ENCODE peak calls at places on chromosome 11, in eight cellular contexts. N is cardiac fibroblast; D is activated CD4-positive, alpha-beta T cell treated with anti-CD3 and anti-CD28 coated beads, Interleukin-2, amount 50 U/mL, for 48 hours; V is neural progenitor cell; X is astrocyte of the spinal cord; S is germinal center; P is neuronal stem cell; T is HS-5. L is an unnamed sample.

GRCh38 chr11:7019500-7020182 is 505 bp downstream of the ZNF214 start:
- DNase-seq in N (peak; percentile 38), D (no peak), V (peak; percentile 67), X (peak; percentile 2), S (peak; percentile 2), P (no peak), T (peak; percentile 6), L (peak; percentile 53)

GRCh38 chr11:44629732-44630345 is 64.4 kb downstream of the CD82 start:
- DNase-seq in N (no peak), D (no peak), V (no peak), X (no peak), S (no peak), P (no peak), T (no peak), L (no peak)

GRCh38 chr11:101299210-101299609 is 169.6 kb upstream of the PGR start:
- DNase-seq in N (no peak), D (no peak), V (no peak), X (no peak), S (no peak), P (no peak), T (no peak), L (no peak)

GRCh38 chr11:73859671-73860070 is 17.0 kb downstream of the COA4 start:
- DNase-seq in N (no peak), D (no peak), V (no peak), X (no peak), S (no peak), P (no peak), T (no peak), L (no peak)

GRCh38 chr11:79054636-79055035 is 386.2 kb downstream of the TENM4 start:
- DNase-seq in N (peak; percentile 18), D (no peak), V (no peak), X (peak; percentile 82), S (no peak), P (no peak), T (peak; percentile 8), L (no peak)

GRCh38 chr11:57456960-57457642 is 3.2 kb upstream of the RTN4RL2 start:
- DNase-seq in N (peak; percentile 92), D (peak; percentile 86), V (peak; percentile 93), X (peak; percentile 80), S (peak; percentile 76), P (peak; percentile 87), T (peak; percentile 53), L (peak; percentile 73)

GRCh38 chr11:123568367-123568870 is 86.0 kb downstream of the SCN3B start:
- DNase-seq in N (no peak), D (no peak), V (no peak), X (no peak), S (no peak), P (no peak), T (no peak), L (no peak)

GRCh38 chr11:81420668-81421550 is 1312.8 kb downstream of the FAM181B start:
- DNase-seq in N (no peak), D (no peak), V (peak; percentile 76), X (no peak), S (no peak), P (peak; percentile 15), T (no peak), L (no peak)

GRCh38 chr11:77198440-77198849 is 70.4 kb downstream of the MYO7A start:
- DNase-seq in N (no peak), D (peak; percentile 47), V (peak; percentile 62), X (no peak), S (peak; percentile 55), P (no peak), T (no peak), L (no peak)

GRCh38 chr11:122020902-122021301 is 95.1 kb downstream of the BLID start:
- DNase-seq in N (peak; percentile 62), D (no peak), V (no peak), X (no peak), S (no peak), P (no peak), T (no peak), L (no peak)

GRCh38 chr11:17352925-17353227 is 1.3 kb downstream of the NCR3LG1 start:
- DNase-seq in N (peak; percentile 63), D (peak; percentile 53), V (peak; percentile 42), X (no peak), S (peak; percentile 43), P (no peak), T (no peak), L (no peak)

GRCh38 chr11:64296236-64296635 is 3.9 kb upstream of the CATSPERZ start:
- DNase-seq in N (no peak), D (no peak), V (no peak), X (no peak), S (no peak), P (no peak), T (no peak), L (no peak)

GRCh38 chr11:126823271-126823670 is 177.3 kb downstream of the KIRREL3 start:
- DNase-seq in N (no peak), D (no peak), V (no peak), X (no peak), S (no peak), P (no peak), T (no peak), L (no peak)

GRCh38 chr11:67558084-67558772 is 25.4 kb upstream of the GSTP1 start:
- DNase-seq in N (peak; percentile 69), D (no peak), V (no peak), X (no peak), S (peak; percentile 32), P (no peak), T (no peak), L (no peak)

GRCh38 chr11:109695696-109696095 is 273.7 kb downstream of the C11orf87 start:
- DNase-seq in N (peak; percentile 5), D (no peak), V (no peak), X (peak; percentile 42), S (no peak), P (no peak), T (peak; percentile 24), L (no peak)

GRCh38 chr11:74255741-74256369 is 55.6 kb downstream of the P4HA3 start:
- DNase-seq in N (peak; percentile 76), D (peak; percentile 52), V (peak; percentile 66), X (peak; percentile 74), S (peak; percentile 80), P (peak; percentile 54), T (peak; percentile 33), L (peak; percentile 33)

GRCh38 chr11:107821199-107821926 is 37.2 kb downstream of the SLC35F2 start:
- DNase-seq in N (peak; percentile 32), D (no peak), V (no peak), X (peak; percentile 60), S (no peak), P (no peak), T (no peak), L (no peak)